ENCODE peak calls at places on chromosomes 11 and 22, in eight cellular contexts. T is HuH-7, Z is endothelial cell of umbilical vein, C is GM04503, A is amniotic epithelial cell, E is NCI-H1092 treated with DMSO at 0.1 percent for 48 hours, U is HT1080, Y is mesenchymal stem cell. J is an unnamed sample.

GRCh38 chr11:747176-748006 is at the start of gene TALDO1:
- DNase-seq in C (no peak), Z (peak), T (peak), E (peak), A (peak), Y (peak), U (peak), J (peak)

GRCh38 chr22:35910013-35910860 is 118.4 kb downstream of the RBFOX2 start:
- DNase-seq in U (peak), Y (no peak), A (no peak), Z (peak), C (no peak), T (no peak), E (no peak), J (no peak)

GRCh38 chr11:30395751-30396150 is 72.8 kb downstream of the ARL14EP start:
- DNase-seq in U (no peak), Y (no peak), T (no peak), C (no peak), A (no peak), Z (no peak), E (no peak), J (no peak)

GRCh38 chr22:41910599-41911291 is 4.1 kb downstream of the SHISA8 start:
- DNase-seq in T (no peak), A (no peak), C (no peak), E (no peak), Y (no peak), Z (no peak), U (no peak), J (no peak)

GRCh38 chr11:66860449-66860831 is 3.6 kb downstream of the LRFN4 start:
- DNase-seq in Z (no peak), E (no peak), A (no peak), C (no peak), Y (no peak), U (no peak), T (no peak), J (no peak)

GRCh38 chr22:35587447-35587870 is 29.7 kb downstream of the MB start:
- DNase-seq in Y (no peak), E (peak), Z (no peak), T (no peak), C (no peak), A (no peak), U (no peak), J (no peak)

GRCh38 chr22:46546466-46547178 is 9.2 kb upstream of the CELSR1 start:
- DNase-seq in U (peak), Y (peak), E (no peak), A (peak), Z (peak), T (no peak), C (no peak), J (no peak)

GRCh38 chr11:6402061-6402470 is 11.8 kb downstream of the SMPD1 start:
- DNase-seq in C (no peak), Z (no peak), A (no peak), T (no peak), Y (no peak), E (no peak), U (no peak), J (no peak)

GRCh38 chr11:6618117-6619020 is 853 bp downstream of the TPP1 start:
- DNase-seq in E (no peak), Y (peak), A (peak), Z (peak), U (peak), T (no peak), C (no peak), J (no peak)

GRCh38 chr22:17471901-17472566 is 91.3 kb upstream of the SLC25A18 start:
- DNase-seq in A (no peak), U (no peak), E (no peak), T (no peak), C (no peak), Z (no peak), Y (no peak), J (no peak)

GRCh38 chr11:69868871-69869270 is 49.7 kb upstream of the FGF3 start:
- DNase-seq in Y (no peak), A (no peak), C (no peak), E (no peak), Z (no peak), U (no peak), T (no peak), J (no peak)

GRCh38 chr11:109894242-109894641 is 198.9 kb upstream of the ZC3H12C start:
- DNase-seq in U (no peak), A (no peak), T (no peak), C (no peak), E (no peak), Y (no peak), Z (no peak), J (no peak)

GRCh38 chr11:762421-763072 is 14.7 kb downstream of the GATD1 start:
- DNase-seq in U (peak), A (peak), Z (no peak), C (peak), E (no peak), Y (peak), T (no peak), J (peak)

GRCh38 chr11:70579376-70579955 is 181.1 kb downstream of the CTTN start:
- DNase-seq in Y (no peak), A (no peak), T (no peak), E (no peak), C (no peak), U (no peak), Z (no peak), J (no peak)

GRCh38 chr11:122979815-122980656 is 1.6 kb downstream of the BSX start:
- DNase-seq in Y (no peak), C (no peak), A (no peak), E (no peak), T (no peak), Z (no peak), U (no peak), J (no peak)

GRCh38 chr22:24225951-24226350 is 18.9 kb downstream of the GGT5 start:
- DNase-seq in U (no peak), A (no peak), Y (no peak), Z (no peak), E (no peak), T (no peak), C (no peak), J (no peak)

GRCh38 chr22:25148149-25148691 is 51.4 kb upstream of the CRYBB3 start:
- DNase-seq in T (no peak), C (no peak), Y (no peak), U (no peak), Z (peak), E (no peak), A (no peak), J (no peak)

GRCh38 chr11:47249378-47249715 is 733 bp upstream of the ACP2 start:
- DNase-seq in Z (no peak), C (no peak), A (no peak), Y (no peak), U (no peak), E (no peak), T (no peak), J (no peak)

GRCh38 chr11:64305075-64305690 is at the start of gene ESRRA:
- DNase-seq in E (peak), Y (peak), T (peak), Z (peak), U (peak), C (no peak), A (peak), J (peak)

GRCh38 chr11:118338637-118339061 is 3.9 kb downstream of the CD3D start:
- DNase-seq in A (no peak), E (no peak), T (peak), C (no peak), U (peak), Y (no peak), Z (no peak), J (no peak)

GRCh38 chr11:10646956-10647355 is 46.6 kb downstream of the IRAG1 start:
- DNase-seq in T (no peak), Z (no peak), C (no peak), A (no peak), Y (no peak), E (no peak), U (no peak), J (no peak)

GRCh38 chr11:134342572-134343340 is 11.0 kb downstream of the GLB1L2 start:
- DNase-seq in U (peak), T (no peak), A (no peak), Y (no peak), E (no peak), Z (no peak), C (no peak), J (no peak)

GRCh38 chr11:350723-351255 is 18.5 kb upstream of the B4GALNT4 start:
- DNase-seq in C (no peak), Y (no peak), A (peak), T (no peak), E (no peak), U (no peak), Z (no peak), J (no peak)

GRCh38 chr22:22770280-22770871 is 117.2 kb upstream of the IGLL5 start:
- DNase-seq in T (peak), A (peak), C (no peak), Z (peak), E (peak), Y (peak), U (peak), J (peak)

GRCh38 chr11:131530411-131530810 is 160.0 kb downstream of the NTM start:
- DNase-seq in T (no peak), C (no peak), U (no peak), E (no peak), Y (no peak), Z (no peak), A (no peak), J (no peak)

GRCh38 chr22:47658182-47658581 is 895.7 kb downstream of the TBC1D22A start:
- DNase-seq in T (no peak), Z (no peak), Y (no peak), U (no peak), A (no peak), C (no peak), E (no peak), J (no peak)

GRCh38 chr11:36699271-36699670 is 101.2 kb upstream of the RAG2 start:
- DNase-seq in T (no peak), Z (no peak), C (no peak), Y (no peak), E (no peak), U (no peak), A (no peak), J (no peak)

GRCh38 chr11:67302571-67303131 is 679 bp upstream of the SSH3 start:
- DNase-seq in Z (no peak), Y (peak), C (no peak), T (peak), U (no peak), A (peak), E (no peak), J (no peak)

GRCh38 chr22:19978748-19979147 is 37.1 kb upstream of the TXNRD2 start:
- DNase-seq in Z (no peak), Y (no peak), U (no peak), A (no peak), C (no peak), E (no peak), T (no peak), J (no peak)

GRCh38 chr11:86888164-86888977 is 66.8 kb downstream of the FZD4 start:
- DNase-seq in E (no peak), U (peak), Y (peak), T (no peak), A (peak), C (peak), Z (no peak), J (no peak)

GRCh38 chr11:88543902-88544655 is 206.5 kb upstream of the CTSC start:
- DNase-seq in T (peak), U (peak), Z (peak), Y (peak), A (peak), C (peak), E (peak), J (peak)

GRCh38 chr11:61910473-61911123 is 6.8 kb downstream of the RAB3IL1 start:
- DNase-seq in Z (no peak), C (no peak), U (no peak), Y (no peak), E (no peak), T (no peak), A (no peak), J (no peak)

GRCh38 chr22:26785942-26786341 is 128.6 kb downstream of the MIAT start:
- DNase-seq in Y (no peak), U (no peak), Z (no peak), A (no peak), E (no peak), C (no peak), T (no peak), J (no peak)

GRCh38 chr11:59560290-59560701 is 49.0 kb downstream of the OR4D9 start:
- DNase-seq in C (peak), T (peak), E (peak), A (peak), U (peak), Y (peak), Z (peak), J (peak)